ENCODE peak calls at places on chromosome 15, in six cellular contexts. R is mesendoderm, L is H1, N is mesenchymal stem cell, I is IMR-90, S is H9. M is an unnamed sample.

GRCh38 chr15:87477759-87478687 is 778.5 kb downstream of the NTRK3 start:
- DNase-seq in S (peak; percentile 31), R (peak; percentile 89), L (no peak), N (peak; percentile 94), I (peak; percentile 49), M (peak; percentile 4)

GRCh38 chr15:55234104-55234799 is 37.5 kb upstream of the RSL24D1 start:
- DNase-seq in L (no peak), I (no peak), N (no peak), R (no peak), S (no peak), M (no peak)

GRCh38 chr15:88865498-88866099 is 29.7 kb downstream of the HAPLN3 start:
- DNase-seq in N (no peak), R (no peak), I (no peak), L (no peak), S (no peak), M (no peak)

GRCh38 chr15:76994001-76994400 is 925 bp upstream of the PSTPIP1 start:
- DNase-seq in L (no peak), I (no peak), N (no peak), S (no peak), R (no peak), M (no peak)

GRCh38 chr15:78621810-78622402 is 1.1 kb upstream of the CHRNA3 start:
- DNase-seq in I (no peak), R (no peak), N (no peak), S (no peak), L (no peak), M (no peak)

GRCh38 chr15:101664303-101664913 is 12.2 kb upstream of the TM2D3 start:
- DNase-seq in N (peak; percentile 22), L (no peak), R (peak; percentile 31), I (no peak), S (no peak), M (no peak)

GRCh38 chr15:70062321-70062956 is 35.3 kb downstream of the TLE3 start:
- DNase-seq in I (peak; percentile 90), N (no peak), L (no peak), R (no peak), S (no peak), M (no peak)

GRCh38 chr15:22989576-22990477 is 9.7 kb upstream of the CYFIP1 start:
- DNase-seq in N (no peak), S (no peak), R (peak; percentile 35), L (no peak), I (no peak), M (no peak)

GRCh38 chr15:45648521-45649200 is 13.8 kb downstream of the SQOR start:
- DNase-seq in S (no peak), N (peak; percentile 55), R (no peak), I (peak; percentile 86), L (no peak), M (no peak)

GRCh38 chr15:62307551-62307950 is 142.5 kb upstream of the C2CD4B start:
- DNase-seq in S (no peak), L (no peak), I (peak; percentile 76), N (peak; percentile 58), R (peak; percentile 30), M (no peak)

GRCh38 chr15:60061758-60062157 is 57.6 kb downstream of the FOXB1 start:
- DNase-seq in R (no peak), S (no peak), L (no peak), I (no peak), N (no peak), M (no peak)

GRCh38 chr15:76065267-76065666 is 5.5 kb downstream of the TMEM266 start:
- DNase-seq in S (no peak), I (no peak), L (no peak), N (no peak), R (no peak), M (no peak)

GRCh38 chr15:96223939-96224338 is 106.6 kb upstream of the NR2F2 start:
- DNase-seq in N (no peak), S (no peak), I (no peak), L (no peak), R (no peak), M (no peak)

GRCh38 chr15:96219681-96220080 is 110.8 kb upstream of the NR2F2 start:
- DNase-seq in N (no peak), R (no peak), L (no peak), S (no peak), I (no peak), M (no peak)

GRCh38 chr15:96218623-96219465 is 111.7 kb upstream of the NR2F2 start:
- DNase-seq in N (no peak), L (no peak), R (no peak), I (no peak), S (no peak), M (no peak)

GRCh38 chr15:96217983-96218382 is 112.5 kb upstream of the NR2F2 start:
- DNase-seq in I (no peak), R (no peak), N (no peak), S (no peak), L (no peak), M (no peak)

DNA sequence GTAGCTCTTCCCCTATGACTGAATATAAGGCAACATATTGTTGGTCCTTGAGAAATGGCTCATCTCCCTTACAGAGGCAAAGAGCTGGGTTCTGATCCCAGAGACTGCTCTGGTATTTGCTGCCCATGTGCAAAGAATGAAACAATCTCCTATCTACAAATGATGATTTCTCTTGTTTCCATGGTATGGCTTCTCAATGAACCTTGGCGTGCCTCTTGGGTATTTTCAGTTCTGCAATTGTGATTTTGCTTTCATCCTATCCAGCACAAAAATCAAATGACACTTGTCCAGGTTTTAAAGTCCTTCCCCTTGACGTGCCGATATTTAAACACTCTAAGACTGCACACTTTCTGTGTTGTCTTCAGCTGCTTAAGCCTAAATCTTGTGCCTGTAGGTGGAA is 109.8 kb upstream of the NR2F2 start:
- DNase-seq in S (no peak), L (no peak), N (no peak), R (no peak), I (no peak), M (no peak)
- H3K18ac ChIP-seq in S (no peak overlapping the region), L (no peak overlapping the region), N (no peak overlapping the region), R (no peak overlapping the region), I (no peak overlapping the region), M (no peak overlapping the region)

GRCh38 chr15:42493694-42494093 is 1.7 kb upstream of the SNAP23 start:
- DNase-seq in L (no peak), N (no peak), S (no peak), I (no peak), R (no peak), M (no peak)

GRCh38 chr15:42491540-42492225 is 742 bp upstream of the ZNF106 start:
- DNase-seq in R (peak; percentile 50), N (peak; percentile 59), S (no peak), L (no peak), I (peak; percentile 82), M (no peak)

GRCh38 chr15:42494998-42495360 is 455 bp upstream of the SNAP23 start:
- DNase-seq in L (no peak), R (peak; percentile 23), I (peak; percentile 77), N (peak; percentile 86), S (no peak), M (peak; percentile 2)

GRCh38 chr15:42498212-42499038 is 3.0 kb downstream of the SNAP23 start:
- DNase-seq in S (no peak), L (no peak), N (no peak), I (no peak), R (peak; percentile 34), M (no peak)

DNA sequence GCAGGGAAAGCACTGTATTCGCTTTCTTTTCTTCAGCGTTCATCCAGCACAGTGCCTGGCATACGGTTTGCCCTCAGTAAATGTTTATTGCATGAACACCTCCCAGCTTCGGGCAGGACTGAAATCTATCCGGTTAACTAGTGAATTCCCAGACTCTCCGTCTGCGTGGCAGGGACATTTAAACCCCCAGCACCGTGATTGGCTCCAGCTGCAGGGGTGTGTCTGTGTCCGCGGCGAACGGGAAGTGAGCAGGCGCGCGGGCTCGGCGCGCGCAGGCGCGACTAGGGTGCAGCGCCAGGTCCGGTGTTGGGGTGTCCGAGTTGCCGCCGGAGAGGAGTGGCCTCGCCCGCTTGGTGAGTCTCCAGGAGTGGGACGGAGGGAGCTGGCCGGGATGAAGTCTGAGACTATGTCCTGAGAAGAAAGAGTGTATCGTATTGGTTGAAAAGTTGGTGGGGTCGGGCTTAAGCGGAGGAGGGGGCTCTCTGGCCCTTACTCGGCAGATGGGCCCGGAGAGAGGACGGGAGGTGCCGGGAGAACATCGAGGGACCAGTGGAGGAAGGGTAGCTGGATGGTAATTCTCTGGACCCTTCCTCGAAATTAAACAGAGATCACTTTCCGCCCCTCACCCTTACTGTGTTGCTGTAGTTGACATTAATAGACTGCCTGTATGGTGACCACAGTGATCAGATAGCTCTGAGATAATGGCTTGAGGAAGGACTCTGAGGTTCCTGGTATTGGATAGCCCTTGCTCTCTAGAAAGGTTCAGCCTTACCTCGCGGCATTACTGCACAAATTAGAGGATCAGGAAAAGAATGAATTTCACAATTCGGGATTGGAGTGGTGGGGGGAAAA is at the start of gene SNAP23:
- DNase-seq in S (peak; percentile 95), N (peak; percentile 97), L (peak; percentile 76), R (peak; percentile 94), I (peak; percentile 96), M (peak; percentile 85)
- H3K18ac ChIP-seq in S (no peak within 1 kb of the TSS), N (peak within 1 kb of the TSS; percentile 72), L (peak within 1 kb of the TSS; percentile 53), R (peak within 1 kb of the TSS; percentile 77), I (peak within 1 kb of the TSS; percentile 49), M (peak within 1 kb of the TSS; percentile 38)

GRCh38 chr15:41336549-41336948 is 3.9 kb downstream of the NUSAP1 start:
- DNase-seq in N (no peak), I (no peak), L (no peak), S (no peak), R (no peak), M (no peak)

GRCh38 chr15:41331833-41332787 is at the start of gene OIP5:
- DNase-seq in L (peak; percentile 98), I (peak; percentile 100), S (peak; percentile 99), N (peak; percentile 100), R (peak; percentile 100), M (peak; percentile 99)

GRCh38 chr15:41331281-41331680 is 1.1 kb downstream of the OIP5 start:
- DNase-seq in L (no peak), R (peak; percentile 13), I (no peak), S (no peak), N (no peak), M (no peak)

GRCh38 chr15:41334293-41335120 is 1.8 kb downstream of the NUSAP1 start:
- DNase-seq in S (no peak), I (no peak), R (peak; percentile 3), L (no peak), N (no peak), M (no peak)

DNA sequence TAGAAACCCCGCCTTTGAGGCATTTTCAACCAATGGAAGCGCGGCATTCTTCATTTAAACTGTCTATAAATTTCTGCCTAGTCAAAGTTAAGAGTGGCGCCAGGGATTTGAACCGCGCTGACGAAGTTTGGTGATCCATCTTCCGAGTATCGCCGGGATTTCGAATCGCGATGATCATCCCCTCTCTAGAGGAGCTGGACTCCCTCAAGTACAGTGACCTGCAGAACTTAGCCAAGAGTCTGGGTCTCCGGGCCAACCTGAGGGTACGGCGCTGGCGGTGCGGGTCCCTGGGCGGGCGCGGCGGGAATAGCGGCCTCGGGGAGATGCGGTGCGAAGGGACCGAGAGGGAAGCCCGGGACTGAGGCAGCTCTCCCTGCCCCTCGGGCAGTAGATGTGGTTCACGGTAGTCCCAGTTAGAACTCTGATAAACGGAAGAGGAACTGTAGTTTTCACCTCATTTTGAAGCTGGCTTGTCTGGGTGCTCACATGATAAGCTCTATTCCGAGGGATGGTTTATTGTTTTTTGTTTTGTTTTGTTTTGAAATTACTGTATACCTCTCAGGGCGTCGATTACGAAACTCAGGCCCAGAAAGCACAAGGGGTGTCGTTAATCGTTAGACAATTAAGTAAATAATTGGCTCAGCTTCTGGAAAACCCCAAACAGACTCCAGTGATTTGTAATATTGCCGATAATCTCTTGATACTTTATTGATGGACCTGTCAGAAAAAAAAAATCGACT is at the start of gene NUSAP1:
- DNase-seq in R (no peak), S (no peak), N (no peak), I (no peak), L (no peak), M (no peak)
- H3K18ac ChIP-seq in R (peak within 1 kb of the TSS; percentile 70), S (peak within 1 kb of the TSS; percentile 92), N (peak within 1 kb of the TSS; percentile 61), I (no peak within 1 kb of the TSS), L (peak within 1 kb of the TSS; percentile 90), M (peak within 1 kb of the TSS; percentile 90)

GRCh38 chr15:73367624-73368300 is 996 bp downstream of the HCN4 start:
- DNase-seq in R (no peak), L (no peak), S (no peak), I (no peak), N (no peak), M (no peak)
- H3K18ac ChIP-seq in R (peak overlapping the region; percentile 53), L (peak overlapping the region; percentile 56), S (no peak overlapping the region), I (no peak overlapping the region), N (no peak overlapping the region), M (peak overlapping the region; percentile 91)

M was measured in neuronal stem cell.